ENCODE peak calls at places on chromosomes 5 and 9, in seven cellular contexts. W is PC-9; G is lower leg skin; X is stimulated activated CD4-positive, alpha-beta T cell treated with anti-CD3 and anti-CD28 coated beads, TNF-alpha, amount 100 ng/mL, for 4 hours; D is amniotic stem cell; J is activated CD8-positive, alpha-beta memory T cell treated with anti-CD3 and anti-CD28 coated beads for 48 hours; P is spleen. H is an unnamed sample.

GRCh38 chr9:130110596-130111021 is 56.9 kb downstream of the GPR107 start:
- DNase-seq in D (no peak), G (no peak), P (peak; percentile 63), J (no peak), W (no peak), X (no peak), H (no peak)

GRCh38 chr9:4732890-4733289 is 8.1 kb downstream of the AK3 start:
- DNase-seq in G (no peak), W (no peak), X (no peak), J (no peak), P (no peak), D (no peak), H (no peak)

GRCh38 chr5:16690243-16690839 is 73.5 kb upstream of the RETREG1 start:
- DNase-seq in X (no peak), G (no peak), W (no peak), P (no peak), J (no peak), D (no peak), H (no peak)

GRCh38 chr9:116151966-116152381 is 1.6 kb upstream of the PAPPA start:
- DNase-seq in X (no peak), J (no peak), W (no peak), P (no peak), G (no peak), D (peak; percentile 84), H (no peak)

GRCh38 chr5:110054240-110054639 is 364.5 kb downstream of the MAN2A1 start:
- DNase-seq in W (no peak), G (no peak), J (peak; percentile 31), P (no peak), X (peak; percentile 18), D (no peak), H (no peak)

GRCh38 chr9:137988051-137988450 is 110.5 kb downstream of the CACNA1B start:
- DNase-seq in D (no peak), G (peak; percentile 75), P (peak; percentile 46), J (no peak), X (no peak), W (no peak), H (peak; percentile 13)

GRCh38 chr9:14419302-14419937 is 105.5 kb upstream of the NFIB start:
- DNase-seq in G (no peak), D (no peak), P (no peak), X (no peak), J (no peak), W (no peak), H (no peak)

GRCh38 chr5:113686599-113686998 is 173.1 kb downstream of the YTHDC2 start:
- DNase-seq in X (no peak), P (no peak), J (no peak), W (no peak), D (no peak), G (no peak), H (no peak)

GRCh38 chr5:141524604-141525597 is 36.0 kb downstream of the PCDHGC5 start:
- DNase-seq in J (peak; percentile 19), W (peak; percentile 78), X (peak; percentile 14), P (peak; percentile 90), G (peak; percentile 96), D (peak; percentile 98), H (peak; percentile 91)

GRCh38 chr9:129580211-129580915 is 40.5 kb downstream of the C9orf50 start:
- DNase-seq in D (no peak), G (no peak), J (no peak), P (no peak), W (no peak), X (no peak), H (no peak)

GRCh38 chr5:161545701-161546462 is 643 bp downstream of the GABRB2 start:
- DNase-seq in X (no peak), P (no peak), D (no peak), W (no peak), G (no peak), J (no peak), H (no peak)

GRCh38 chr5:136012041-136012804 is 16.6 kb upstream of the TGFBI start:
- DNase-seq in J (no peak), W (peak; percentile 94), X (no peak), D (no peak), P (no peak), G (no peak), H (no peak)

GRCh38 chr5:112742424-112742823 is 4.7 kb downstream of the APC start:
- DNase-seq in D (no peak), X (no peak), P (no peak), J (no peak), G (no peak), W (no peak), H (no peak)

GRCh38 chr5:6712136-6712581 is 1.1 kb upstream of the TENT4A start:
- DNase-seq in J (no peak), W (peak; percentile 49), X (peak; percentile 30), G (peak; percentile 92), P (peak; percentile 93), D (no peak), H (peak; percentile 72)

GRCh38 chr9:91239367-91240111 is 122.2 kb downstream of the AUH start:
- DNase-seq in P (no peak), D (no peak), J (no peak), X (no peak), G (no peak), W (no peak), H (no peak)

GRCh38 chr5:170760126-170760525 is 23.4 kb upstream of the GABRP start:
- DNase-seq in D (no peak), P (no peak), G (no peak), X (no peak), W (no peak), J (no peak), H (no peak)

GRCh38 chr5:174340221-174340620 is 294.7 kb downstream of the NSG2 start:
- DNase-seq in X (no peak), G (no peak), P (no peak), W (no peak), J (no peak), D (no peak), H (no peak)

GRCh38 chr9:127452481-127453092 is 1.3 kb downstream of the LRSAM1 start:
- DNase-seq in G (no peak), W (no peak), D (no peak), X (no peak), J (no peak), P (no peak), H (peak; percentile 83)

GRCh38 chr5:14884062-14884612 is 12.6 kb upstream of the ANKH start:
- DNase-seq in W (peak; percentile 21), J (no peak), P (no peak), X (no peak), D (no peak), G (no peak), H (no peak)

GRCh38 chr5:134136771-134137170 is 22.3 kb downstream of the TCF7 start:
- DNase-seq in P (peak; percentile 43), J (no peak), G (peak; percentile 67), D (no peak), W (no peak), X (no peak), H (peak; percentile 13)

GRCh38 chr9:114279693-114280092 is 43.2 kb upstream of the ORM1 start:
- DNase-seq in D (no peak), J (no peak), W (no peak), P (no peak), G (peak; percentile 73), X (no peak), H (no peak)

GRCh38 chr5:82358454-82358853 is 80.3 kb upstream of the RPS23 start:
- DNase-seq in G (no peak), P (no peak), X (no peak), D (no peak), J (no peak), W (peak; percentile 33), H (no peak)

GRCh38 chr9:109509625-109510024 is 11.5 kb upstream of the PTPN3 start:
- DNase-seq in W (no peak), D (no peak), X (no peak), J (no peak), G (no peak), P (no peak), H (no peak)

GRCh38 chr9:33354651-33355211 is 47.6 kb downstream of the AQP7 start:
- DNase-seq in J (no peak), W (peak; percentile 72), D (peak; percentile 39), G (no peak), X (no peak), P (no peak), H (no peak)

GRCh38 chr5:179802950-179803562 is 3.6 kb downstream of the MGAT4B start:
- DNase-seq in J (no peak), P (peak; percentile 75), D (no peak), X (no peak), G (peak; percentile 84), W (peak; percentile 56), H (no peak)

GRCh38 chr5:139759219-139759721 is 36.3 kb upstream of the PSD2 start:
- DNase-seq in P (no peak), X (no peak), J (no peak), W (no peak), G (no peak), D (no peak), H (no peak)

GRCh38 chr9:26833792-26834191 is 58.8 kb downstream of the CAAP1 start:
- DNase-seq in G (no peak), P (no peak), D (no peak), J (no peak), W (no peak), X (no peak), H (no peak)

GRCh38 chr9:36837431-36838405 is 196.3 kb downstream of the PAX5 start:
- DNase-seq in D (no peak), G (no peak), J (no peak), X (no peak), P (no peak), W (no peak), H (no peak)

GRCh38 chr5:135384898-135385297 is 14.1 kb downstream of the MACROH2A1 start:
- DNase-seq in G (no peak), P (peak; percentile 62), D (no peak), J (no peak), X (no peak), W (no peak), H (no peak)

GRCh38 chr5:59380350-59380951 is 513.1 kb downstream of the PDE4D start:
- DNase-seq in P (no peak), J (no peak), X (no peak), D (no peak), G (no peak), W (peak; percentile 68), H (no peak)

GRCh38 chr5:115561176-115561575 is 16.6 kb upstream of the FEM1C start:
- DNase-seq in W (no peak), G (no peak), X (no peak), J (no peak), D (no peak), P (no peak), H (no peak)

GRCh38 chr9:133148351-133149129 is 15.2 kb downstream of the GBGT1 start:
- DNase-seq in P (peak; percentile 93), G (peak; percentile 93), X (peak; percentile 35), J (no peak), D (no peak), W (no peak), H (peak; percentile 79)

GRCh38 chr9:655875-656274 is 185.6 kb upstream of the DMRT1 start:
- DNase-seq in G (peak; percentile 89), X (no peak), P (no peak), J (no peak), W (no peak), D (no peak), H (peak; percentile 95)

GRCh38 chr9:85741112-85741874 is 461 bp downstream of the AGTPBP1 start:
- DNase-seq in W (no peak), G (peak; percentile 85), D (peak; percentile 41), J (peak; percentile 25), P (no peak), X (peak; percentile 30), H (peak; percentile 60)

GRCh38 chr5:126956991-126957390 is 73.4 kb downstream of the MARCHF3 start:
- DNase-seq in W (no peak), P (no peak), X (no peak), J (no peak), D (no peak), G (no peak), H (no peak)

GRCh38 chr5:39420482-39421145 is 4.2 kb downstream of the DAB2 start:
- DNase-seq in W (no peak), D (peak; percentile 52), X (no peak), J (no peak), G (peak; percentile 95), P (no peak), H (peak; percentile 79)

GRCh38 chr5:8923516-8923915 is 622.4 kb downstream of the SEMA5A start:
- DNase-seq in G (no peak), X (no peak), W (no peak), D (no peak), P (no peak), J (no peak), H (no peak)

H was measured in Right ventricle myocardium superior.